ENCODE peak calls at places on chromosomes 3 and 15, in six cellular contexts. V is neuronal stem cell, X is IMR-90, P is mesenchymal stem cell, I is H9, K is H1. M is an unnamed sample.
A peak's percentile ranks its signal among the peaks of the same experiment; 100 is the strongest.

GRCh38 chr3:180987344-180987743 is 2.2 kb downstream of the DNAJC19 start:
- DNase-seq in X (no peak), V (no peak), I (no peak), P (no peak), K (no peak), M (no peak)

GRCh38 chr3:148654433-148654832 is 43.3 kb upstream of the AGTR1 start:
- DNase-seq in V (no peak), P (no peak), K (no peak), X (no peak), I (no peak), M (no peak)

GRCh38 chr3:128487813-128488635 is 5.0 kb downstream of the GATA2 start:
- DNase-seq in P (peak; percentile 86), I (peak; percentile 93), V (no peak), K (peak; percentile 93), X (peak; percentile 87), M (peak; percentile 94)

GRCh38 chr3:119700269-119700919 is 2.4 kb upstream of the CFAP91 start:
- DNase-seq in P (peak; percentile 66), X (peak; percentile 57), I (no peak), V (no peak), K (no peak), M (peak; percentile 21)

GRCh38 chr15:43930079-43930478 is 103.3 kb downstream of the WDR76 start:
- DNase-seq in P (no peak), I (peak; percentile 52), K (peak; percentile 51), V (no peak), X (peak; percentile 31), M (no peak)

GRCh38 chr3:69084326-69084667 is 440 bp upstream of the ARL6IP5 start:
- DNase-seq in V (no peak), X (peak; percentile 85), I (no peak), P (peak; percentile 85), K (no peak), M (peak; percentile 75)

GRCh38 chr15:81285461-81285860 is 38.5 kb downstream of the STARD5 start:
- DNase-seq in K (no peak), X (no peak), P (no peak), I (no peak), V (no peak), M (no peak)

GRCh38 chr15:70286110-70286806 is 188.5 kb upstream of the TLE3 start:
- DNase-seq in P (no peak), I (no peak), X (no peak), V (no peak), K (no peak), M (no peak)

GRCh38 chr3:53145109-53146077 is 15.2 kb upstream of the RFT1 start:
- DNase-seq in I (no peak), X (peak; percentile 18), P (no peak), K (no peak), V (no peak), M (no peak)

GRCh38 chr3:64149886-64150285 is 75.4 kb downstream of the PRICKLE2 start:
- DNase-seq in V (no peak), K (no peak), P (no peak), I (no peak), X (no peak), M (no peak)

GRCh38 chr15:101326026-101326315 is 30.9 kb upstream of the SNRPA1 start:
- DNase-seq in K (no peak), V (no peak), P (no peak), I (no peak), X (no peak), M (no peak)

GRCh38 chr15:101323793-101324505 is 28.9 kb upstream of the SNRPA1 start:
- DNase-seq in K (no peak), X (no peak), I (no peak), P (no peak), V (no peak), M (no peak)

GRCh38 chr15:101322849-101323477 is 27.9 kb upstream of the SNRPA1 start:
- DNase-seq in X (no peak), K (no peak), I (no peak), V (no peak), P (no peak), M (no peak)

GRCh38 chr15:101325263-101326025 is 30.4 kb upstream of the SNRPA1 start:
- DNase-seq in K (no peak), P (no peak), V (no peak), I (peak; percentile 18), X (no peak), M (no peak)

DNA sequence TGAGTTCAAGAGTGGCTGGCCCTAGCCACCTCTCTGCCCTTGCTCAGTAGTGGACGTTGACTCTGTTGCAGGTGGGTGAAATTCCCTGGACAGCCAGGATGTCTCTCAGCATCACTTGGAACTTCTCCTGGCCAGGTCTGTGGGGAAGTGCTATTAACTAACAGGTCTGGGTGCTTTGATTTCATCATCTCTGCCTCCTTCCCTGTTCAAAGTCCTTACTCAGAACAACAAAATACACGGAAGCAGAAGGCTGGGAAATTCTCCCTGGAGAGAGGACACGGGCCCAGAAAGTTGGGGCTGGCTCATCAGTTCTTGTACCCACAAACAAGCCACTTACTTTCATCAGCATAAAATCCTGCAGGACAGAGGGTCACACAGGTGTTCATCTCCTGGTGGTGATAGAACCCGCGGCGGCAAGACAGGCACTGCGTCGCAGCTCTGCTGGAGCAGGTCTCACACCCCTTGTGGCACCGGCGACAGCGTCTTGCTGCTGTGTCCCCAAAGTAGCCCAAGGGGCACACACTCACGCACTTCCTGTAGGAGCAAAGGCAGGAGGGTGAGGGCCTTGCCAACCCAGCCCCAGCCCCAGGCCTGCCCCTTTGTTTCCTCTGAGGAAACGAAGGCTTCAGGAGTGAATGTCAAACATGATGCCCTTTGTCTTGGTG is 29.6 kb upstream of the SNRPA1 start:
- DNase-seq in V (no peak), X (no peak), K (no peak), I (no peak), P (no peak), M (no peak)
- H3K14ac ChIP-seq in V (no peak overlapping the region), X (no peak overlapping the region), K (no peak overlapping the region), I (no peak overlapping the region), P (no peak overlapping the region), M (no peak overlapping the region)

GRCh38 chr15:88625943-88626741 is 5.0 kb downstream of the AEN start:
- DNase-seq in X (no peak), K (no peak), I (no peak), P (no peak), V (no peak), M (no peak)
- H3K27ac ChIP-seq in X (no peak overlapping the region), K (no peak overlapping the region), I (no peak overlapping the region), P (no peak overlapping the region), V (no peak overlapping the region), M (no peak overlapping the region)

GRCh38 chr3:100852882-100853281 is 140.3 kb downstream of the ABI3BP start:
- DNase-seq in X (no peak), K (no peak), P (no peak), I (no peak), V (no peak), M (no peak)
- H3K14ac ChIP-seq in X (no peak overlapping the region), K (no peak overlapping the region), P (no peak overlapping the region), I (no peak overlapping the region), V (no peak overlapping the region), M (no peak overlapping the region)

GRCh38 chr3:115819785-115820384 is 196.6 kb downstream of the GAP43 start:
- DNase-seq in K (no peak), X (peak; percentile 90), V (peak; percentile 59), P (peak; percentile 85), I (peak; percentile 50), M (peak; percentile 51)
- H3K27ac ChIP-seq in K (no peak overlapping the region), X (no peak overlapping the region), V (no peak overlapping the region), P (no peak overlapping the region), I (no peak overlapping the region), M (no peak overlapping the region)

GRCh38 chr15:88331291-88331690 is 74.8 kb upstream of the NTRK3 start:
- DNase-seq in K (peak; percentile 96), I (peak; percentile 91), V (peak; percentile 70), P (no peak), X (peak; percentile 4), M (no peak)

GRCh38 chr15:88335074-88335473 is 78.5 kb upstream of the NTRK3 start:
- DNase-seq in P (no peak), X (no peak), V (no peak), K (no peak), I (no peak), M (no peak)

GRCh38 chr15:88337993-88338392 is 81.5 kb upstream of the NTRK3 start:
- DNase-seq in I (no peak), K (no peak), V (no peak), P (no peak), X (no peak), M (peak; percentile 53)

DNA sequence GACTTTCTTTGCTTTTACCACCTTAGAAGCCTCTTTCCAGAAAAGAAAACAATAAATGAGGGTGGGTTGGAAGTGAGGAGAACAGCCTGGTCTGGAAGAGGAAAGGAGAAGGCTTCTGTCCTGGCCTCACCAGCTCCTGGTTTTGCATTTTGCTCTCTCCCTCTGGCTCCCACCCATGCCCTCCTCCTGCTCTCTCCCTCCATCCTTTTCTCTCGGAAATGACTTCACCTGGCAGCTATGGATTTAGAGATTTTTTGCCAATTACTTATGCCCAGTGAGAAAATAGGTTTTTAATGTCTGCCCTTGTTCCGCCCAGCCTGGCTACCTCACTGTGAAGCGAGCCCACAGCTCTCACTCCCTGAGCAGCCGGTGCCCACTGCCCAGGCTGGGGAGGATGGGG is 77.9 kb upstream of the NTRK3 start:
- DNase-seq in I (no peak), V (no peak), K (no peak), X (peak; percentile 13), P (no peak), M (no peak)
- H3K14ac ChIP-seq in I (no peak overlapping the region), V (no peak overlapping the region), K (no peak overlapping the region), X (no peak overlapping the region), P (no peak overlapping the region), M (no peak overlapping the region)

GRCh38 chr3:172288625-172289024 is 159.6 kb downstream of the GHSR start:
- DNase-seq in I (no peak), K (no peak), X (no peak), V (no peak), P (no peak), M (no peak)
- H3K27ac ChIP-seq in I (no peak overlapping the region), K (no peak overlapping the region), X (no peak overlapping the region), V (no peak overlapping the region), P (no peak overlapping the region), M (no peak overlapping the region)

GRCh38 chr15:40146037-40146436 is 14.8 kb upstream of the BUB1B start:
- DNase-seq in K (peak; percentile 16), I (no peak), P (peak; percentile 33), X (peak; percentile 57), V (no peak), M (no peak)

GRCh38 chr15:40151991-40152390 is 8.9 kb upstream of the BUB1B start:
- DNase-seq in I (no peak), K (no peak), V (no peak), X (no peak), P (no peak), M (no peak)

GRCh38 chr15:40151499-40151898 is 9.4 kb upstream of the BUB1B start:
- DNase-seq in V (no peak), I (no peak), P (no peak), X (no peak), K (no peak), M (no peak)

GRCh38 chr15:40150163-40150925 is 10.5 kb upstream of the BUB1B start:
- DNase-seq in P (peak; percentile 52), K (no peak), X (peak; percentile 48), I (no peak), V (no peak), M (peak; percentile 7)

DNA sequence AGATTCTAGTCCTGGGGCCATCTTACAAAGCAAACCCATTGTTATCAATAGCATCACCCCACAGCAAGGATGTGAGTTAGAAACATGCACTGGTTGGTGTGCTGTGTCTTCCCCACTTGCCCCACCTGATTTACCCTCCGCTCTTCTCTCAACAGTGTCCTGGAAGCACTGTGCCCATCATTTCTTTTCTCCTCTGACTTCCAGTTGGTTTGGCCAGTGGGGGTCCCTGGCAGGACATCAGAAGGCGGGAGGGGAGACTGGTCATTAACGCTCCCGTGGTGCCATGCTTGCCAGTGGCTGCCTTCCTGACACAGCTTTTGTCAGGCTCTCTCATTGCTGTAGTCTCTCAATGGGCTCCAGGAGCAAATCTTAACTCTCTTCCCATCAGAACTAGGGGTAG is 11.5 kb upstream of the BUB1B start:
- DNase-seq in V (no peak), K (no peak), I (no peak), X (no peak), P (no peak), M (no peak)
- H3K14ac ChIP-seq in V (no peak overlapping the region), K (no peak overlapping the region), I (no peak overlapping the region), X (no peak overlapping the region), P (no peak overlapping the region), M (no peak overlapping the region)

M was measured in trophoblast cell.